ENCODE peak calls at places on chromosomes 1 and 21, in ten cellular contexts. X is GM23248, C is Caco-2, W is HCT116, U is right atrium auricular region, D is NB4, I is heart left ventricle, Y is breast epithelium, T is SJSA1, B is astrocyte of the spinal cord. L is an unnamed sample.

GRCh38 chr1:51071291-51071690 is 30.7 kb upstream of the C1orf185 start:
- DNase-seq in I (no peak), Y (no peak), W (no peak), T (no peak), D (no peak), X (peak; percentile 15), B (no peak), U (no peak), C (no peak), L (no peak)

GRCh38 chr1:152902676-152903075 is 5.7 kb upstream of the IVL start:
- DNase-seq in D (no peak), W (no peak), T (no peak), I (no peak), C (no peak), X (no peak), B (no peak), U (no peak), Y (no peak), L (no peak)

GRCh38 chr1:32878183-32878582 is 7.5 kb upstream of the FNDC5 start:
- DNase-seq in C (no peak), U (no peak), Y (peak; percentile 44), I (no peak), T (no peak), D (no peak), X (peak; percentile 66), W (no peak), B (peak; percentile 19), L (no peak)

GRCh38 chr1:116407033-116407432 is 34.0 kb downstream of the ATP1A1 start:
- DNase-seq in I (no peak), C (no peak), Y (no peak), D (no peak), U (no peak), T (no peak), B (no peak), W (no peak), X (no peak), L (no peak)

GRCh38 chr1:219460561-219461511 is 152.1 kb downstream of the ZC3H11B start:
- DNase-seq in C (no peak), I (no peak), B (peak; percentile 14), X (peak; percentile 76), U (no peak), Y (no peak), D (peak; percentile 64), T (no peak), W (no peak), L (no peak)

GRCh38 chr1:235093013-235093618 is 35.5 kb downstream of the TOMM20 start:
- DNase-seq in U (no peak), Y (no peak), T (no peak), C (peak; percentile 66), X (peak; percentile 78), W (no peak), B (peak; percentile 71), D (peak; percentile 70), I (peak; percentile 71), L (no peak)

GRCh38 chr1:172180886-172181285 is 239.6 kb upstream of the C1orf105 start:
- DNase-seq in C (no peak), I (peak; percentile 71), D (no peak), X (peak; percentile 84), W (no peak), B (peak; percentile 58), T (peak; percentile 49), Y (no peak), U (no peak), L (no peak)

GRCh38 chr1:154910851-154911250 is 25.7 kb downstream of the PMVK start:
- DNase-seq in U (no peak), X (no peak), D (no peak), W (no peak), I (no peak), T (no peak), Y (no peak), B (no peak), C (no peak), L (no peak)

GRCh38 chr1:25080294-25081209 is 150.5 kb upstream of the RUNX3 start:
- DNase-seq in D (peak; percentile 83), I (no peak), C (no peak), Y (no peak), T (no peak), W (peak; percentile 32), U (no peak), X (peak; percentile 31), B (no peak), L (no peak)

GRCh38 chr21:41477641-41478318 is 30.2 kb downstream of the TMPRSS2 start:
- DNase-seq in B (peak; percentile 44), C (peak; percentile 77), D (no peak), X (no peak), I (no peak), W (no peak), U (no peak), Y (peak; percentile 60), T (no peak), L (peak; percentile 27)

GRCh38 chr1:85398391-85399064 is 66.4 kb downstream of the DDAH1 start:
- DNase-seq in D (no peak), U (no peak), I (no peak), B (peak; percentile 60), Y (no peak), X (peak; percentile 84), W (no peak), T (no peak), C (no peak), L (no peak)

GRCh38 chr1:174676856-174677255 is 229.1 kb downstream of the GPR52 start:
- DNase-seq in U (no peak), X (no peak), T (no peak), B (no peak), C (no peak), D (no peak), I (no peak), W (no peak), Y (no peak), L (no peak)

GRCh38 chr1:16158993-16159831 is 3.3 kb upstream of the EPHA2 start:
- DNase-seq in W (peak; percentile 82), X (no peak), D (no peak), I (no peak), Y (no peak), T (no peak), U (no peak), B (no peak), C (no peak), L (no peak)

GRCh38 chr1:16158025-16158424 is 2.2 kb upstream of the EPHA2 start:
- DNase-seq in W (no peak), U (no peak), D (no peak), I (no peak), X (no peak), C (no peak), Y (no peak), T (no peak), B (no peak), L (peak; percentile 59)

GRCh38 chr1:16155537-16156410 is at the start of gene EPHA2:
- DNase-seq in D (no peak), C (peak; percentile 96), U (peak; percentile 97), I (peak; percentile 96), W (peak; percentile 87), T (peak; percentile 97), B (peak; percentile 89), X (peak; percentile 88), Y (peak; percentile 85), L (no peak)

GRCh38 chr1:16153999-16154673 is 1.7 kb downstream of the EPHA2 start:
- DNase-seq in B (no peak), Y (no peak), U (no peak), C (no peak), T (no peak), I (no peak), X (no peak), W (no peak), D (no peak), L (no peak)

GRCh38 chr1:16156848-16157495 is 1.1 kb upstream of the EPHA2 start:
- DNase-seq in U (no peak), T (no peak), W (no peak), C (no peak), X (peak; percentile 63), D (no peak), I (no peak), B (no peak), Y (no peak), L (no peak)
- H3K4me3 ChIP-seq in U (no peak overlapping the region), T (no peak overlapping the region), W (peak overlapping the region; percentile 75), C (no peak overlapping the region), X (peak overlapping the region; percentile 46), D (no peak overlapping the region), I (no peak overlapping the region), B (no peak overlapping the region), Y (no peak overlapping the region), L (no peak overlapping the region)

DNA sequence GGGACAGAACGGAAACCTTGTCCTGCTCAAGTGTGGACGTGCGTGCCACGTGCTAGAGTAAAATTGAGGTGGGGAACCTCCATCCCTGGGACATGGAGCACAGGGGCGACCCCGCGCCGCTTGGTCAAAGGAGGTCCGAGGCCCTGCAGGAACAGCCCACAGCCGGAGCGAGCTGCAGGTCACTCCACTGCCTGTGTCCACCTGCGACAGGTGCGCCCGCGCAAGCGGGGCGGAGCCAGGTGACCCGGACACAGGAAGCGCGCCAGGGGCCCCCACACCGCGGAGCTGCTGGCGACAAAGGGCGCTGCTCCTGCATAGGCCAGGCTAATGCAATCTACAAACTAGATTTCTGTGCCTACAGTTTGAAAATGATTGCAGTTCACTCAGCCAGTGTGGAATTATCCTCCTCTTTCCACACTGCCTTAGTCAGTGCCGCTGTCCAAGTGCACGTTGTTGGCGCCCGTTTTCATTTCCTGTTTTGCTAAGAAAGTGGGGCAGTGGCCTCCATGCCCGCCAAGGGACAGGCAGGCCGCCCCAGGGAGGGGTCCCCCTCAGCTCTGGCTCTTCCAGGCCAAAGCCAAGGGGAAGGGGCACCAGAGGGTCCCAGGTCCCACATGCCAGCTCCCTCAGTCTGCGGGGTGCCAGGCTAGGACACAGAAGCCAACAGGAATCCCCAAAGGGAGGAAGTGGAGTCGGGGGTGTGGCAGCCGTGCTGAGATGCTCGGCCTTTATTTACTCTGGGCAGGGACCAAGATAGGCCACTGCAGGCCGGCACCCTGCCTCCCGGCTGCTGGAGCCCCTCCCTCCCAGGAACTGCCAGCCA is 4.3 kb upstream of the NADK start:
- DNase-seq in X (peak; percentile 88), C (no peak), W (no peak), I (peak; percentile 74), Y (no peak), D (peak; percentile 66), T (no peak), B (peak; percentile 56), U (peak; percentile 88), L (no peak)
- H3K4me3 ChIP-seq in X (peak overlapping the region; percentile 36), C (peak overlapping the region; percentile 16), W (no peak overlapping the region), I (no peak overlapping the region), Y (peak overlapping the region; percentile 47), D (no peak overlapping the region), T (no peak overlapping the region), B (no peak overlapping the region), U (peak overlapping the region; percentile 2), L (no peak overlapping the region)

DNA sequence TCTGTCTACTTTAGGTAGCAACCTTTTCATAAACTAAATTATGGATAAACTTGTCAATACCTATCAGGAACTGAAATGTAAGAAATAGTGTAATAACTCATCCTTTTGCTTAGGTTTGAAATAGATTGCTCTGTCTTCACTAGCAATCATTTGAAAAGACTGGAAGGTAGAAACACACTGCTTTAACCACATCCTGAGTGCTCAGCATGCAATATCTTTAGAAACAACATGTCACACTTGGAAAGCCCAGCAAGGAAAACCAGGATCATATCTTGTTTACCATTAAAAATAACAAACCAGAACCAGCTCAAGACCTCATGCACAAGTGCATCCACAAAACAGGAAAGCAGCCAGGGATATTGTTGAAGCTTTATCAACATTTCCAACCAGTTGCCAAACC is 3.6 kb downstream of the KCNJ6 start:
- DNase-seq in C (no peak), T (no peak), B (no peak), I (no peak), D (no peak), Y (no peak), U (no peak), X (no peak), W (no peak), L (no peak)
- H3K4me3 ChIP-seq in C (no peak overlapping the region), T (no peak overlapping the region), B (no peak overlapping the region), I (no peak overlapping the region), D (no peak overlapping the region), Y (no peak overlapping the region), U (no peak overlapping the region), X (no peak overlapping the region), W (no peak overlapping the region), L (no peak overlapping the region)

GRCh38 chr1:27526569-27527222 is 36.7 kb upstream of the WASF2 start:
- DNase-seq in X (no peak), I (no peak), U (no peak), W (no peak), B (no peak), D (peak; percentile 64), T (no peak), C (no peak), Y (no peak), L (no peak)
- H3K4me3 ChIP-seq in X (no peak overlapping the region), I (no peak overlapping the region), U (no peak overlapping the region), W (no peak overlapping the region), B (no peak overlapping the region), D (peak overlapping the region; percentile 76), T (no peak overlapping the region), C (peak overlapping the region; percentile 42), Y (no peak overlapping the region), L (no peak overlapping the region)

L was measured in Jurkat, Clone E6-1.